ENCODE peak calls at places on chromosome 12, in eight cellular contexts. S is skeletal muscle cell, U is T follicular helper cell, H is Calu3, P is aorta, B is pancreas, N is sigmoid colon, X is SW480. R is an unnamed sample.
A peak's percentile ranks its signal among the peaks of the same experiment; 100 is the strongest.

GRCh38 chr12:116915326-116915725 is 4.6 kb downstream of the FBXW8 start:
- DNase-seq in P (no peak), U (no peak), N (no peak), X (no peak), S (no peak), B (no peak), H (no peak), R (no peak)

GRCh38 chr12:122081108-122081696 is 2.6 kb downstream of the MLXIP start:
- DNase-seq in B (no peak), X (no peak), U (no peak), N (no peak), P (peak; percentile 33), H (no peak), S (no peak), R (no peak)

GRCh38 chr12:24617471-24617870 is 331.4 kb downstream of the BCAT1 start:
- DNase-seq in U (no peak), B (no peak), P (no peak), S (peak; percentile 65), H (no peak), X (no peak), N (no peak), R (no peak)

GRCh38 chr12:118164798-118165486 is 29.0 kb downstream of the PEBP1 start:
- DNase-seq in P (no peak), U (no peak), H (peak; percentile 50), S (no peak), X (peak; percentile 23), N (no peak), B (no peak), R (no peak)

GRCh38 chr12:26195641-26196423 is 459 bp downstream of the SSPN start:
- DNase-seq in N (peak; percentile 81), P (peak; percentile 88), S (no peak), H (peak; percentile 30), B (peak; percentile 79), U (no peak), X (peak; percentile 76), R (peak; percentile 57)

GRCh38 chr12:69555461-69555860 is 29.8 kb upstream of the CCT2 start:
- DNase-seq in H (no peak), U (no peak), N (no peak), B (no peak), P (no peak), S (peak; percentile 63), X (peak; percentile 19), R (no peak)

GRCh38 chr12:23488130-23488529 is 461.3 kb downstream of the SOX5 start:
- DNase-seq in B (no peak), U (no peak), P (no peak), X (no peak), S (no peak), N (no peak), H (no peak), R (no peak)

GRCh38 chr12:121765573-121765972 is 27.9 kb downstream of the RHOF start:
- DNase-seq in S (peak; percentile 82), X (peak; percentile 76), P (no peak), U (no peak), H (no peak), N (no peak), B (no peak), R (no peak)

GRCh38 chr12:92696240-92696639 is 6.5 kb upstream of the PLEKHG7 start:
- DNase-seq in B (no peak), P (no peak), H (no peak), N (no peak), U (no peak), X (no peak), S (peak; percentile 45), R (peak; percentile 39)

GRCh38 chr12:100468126-100468525 is 5.5 kb upstream of the NR1H4 start:
- DNase-seq in B (no peak), U (no peak), S (no peak), X (no peak), H (no peak), N (no peak), P (no peak), R (no peak)

GRCh38 chr12:2842948-2843347 is 8.1 kb upstream of the NRIP2 start:
- DNase-seq in U (no peak), B (no peak), X (no peak), H (no peak), P (no peak), N (no peak), S (no peak), R (no peak)

GRCh38 chr12:39503445-39503844 is 60.5 kb upstream of the KIF21A start:
- DNase-seq in N (no peak), X (peak; percentile 2), P (no peak), B (no peak), S (peak; percentile 14), U (no peak), H (no peak), R (no peak)

GRCh38 chr12:108846320-108846719 is 11.1 kb downstream of the SSH1 start:
- DNase-seq in X (no peak), N (peak; percentile 84), B (no peak), P (no peak), U (no peak), H (no peak), S (no peak), R (peak; percentile 88)

GRCh38 chr12:104722541-104723534 is 235.3 kb downstream of the SLC41A2 start:
- DNase-seq in N (no peak), B (no peak), X (no peak), S (no peak), H (no peak), U (no peak), P (peak; percentile 64), R (no peak)

GRCh38 chr12:92601680-92602079 is 101.1 kb upstream of the PLEKHG7 start:
- DNase-seq in X (no peak), P (no peak), H (no peak), U (no peak), S (no peak), B (no peak), N (no peak), R (no peak)

GRCh38 chr12:77894548-77894947 is 63.9 kb downstream of the NAV3 start:
- DNase-seq in X (no peak), B (no peak), U (no peak), H (no peak), P (no peak), N (no peak), S (no peak), R (no peak)

GRCh38 chr12:104499668-104500328 is 43.0 kb downstream of the CHST11 start:
- DNase-seq in X (no peak), U (no peak), H (no peak), P (no peak), S (no peak), N (no peak), B (no peak), R (no peak)

GRCh38 chr12:91811481-91812287 is 334.0 kb downstream of the BTG1 start:
- DNase-seq in S (peak; percentile 20), N (peak; percentile 80), B (peak; percentile 45), U (peak; percentile 55), X (peak; percentile 55), H (peak; percentile 82), P (peak; percentile 88), R (peak; percentile 53)

GRCh38 chr12:25416516-25416915 is 136.6 kb downstream of the LMNTD1 start:
- DNase-seq in B (no peak), S (no peak), N (no peak), X (no peak), U (no peak), H (no peak), P (no peak), R (no peak)

GRCh38 chr12:53046655-53047220 is 3.1 kb upstream of the TNS2 start:
- DNase-seq in H (peak; percentile 55), B (peak; percentile 94), X (peak; percentile 90), U (peak; percentile 16), P (peak; percentile 96), N (peak; percentile 97), S (peak; percentile 79), R (peak; percentile 64)

GRCh38 chr12:52608161-52608560 is 6.9 kb upstream of the KRT72 start:
- DNase-seq in P (no peak), S (no peak), H (no peak), X (no peak), B (no peak), N (no peak), U (no peak), R (no peak)

GRCh38 chr12:132052191-132052932 is 91.8 kb downstream of the DDX51 start:
- DNase-seq in S (no peak), X (no peak), B (no peak), H (no peak), P (peak; percentile 63), U (no peak), N (no peak), R (no peak)

GRCh38 chr12:124995200-124995961 is 1.9 kb downstream of the BRI3BP start:
- DNase-seq in S (no peak), H (peak; percentile 34), B (no peak), P (no peak), X (no peak), U (no peak), N (no peak), R (no peak)

GRCh38 chr12:110282956-110283817 is 2.1 kb downstream of the ATP2A2 start:
- DNase-seq in H (no peak), N (no peak), S (no peak), X (peak; percentile 17), U (no peak), B (no peak), P (no peak), R (no peak)

GRCh38 chr12:56898938-56899337 is 35.3 kb downstream of the SDR9C7 start:
- DNase-seq in B (no peak), H (no peak), X (no peak), P (no peak), N (no peak), U (no peak), S (no peak), R (no peak)

GRCh38 chr12:49503674-49504180 is 35.1 kb upstream of the KCNH3 start:
- DNase-seq in S (no peak), P (no peak), B (no peak), X (no peak), N (no peak), H (peak; percentile 64), U (no peak), R (peak; percentile 53)

GRCh38 chr12:22514875-22515274 is 29.5 kb downstream of the C2CD5 start:
- DNase-seq in X (no peak), N (no peak), H (no peak), S (no peak), P (no peak), B (no peak), U (no peak), R (no peak)

GRCh38 chr12:46884362-46884761 is 58.6 kb upstream of the SLC38A4 start:
- DNase-seq in B (no peak), N (no peak), S (no peak), P (no peak), U (no peak), X (no peak), H (no peak), R (no peak)

GRCh38 chr12:64826234-64826633 is 1.8 kb downstream of the TBC1D30 start:
- DNase-seq in B (no peak), N (no peak), P (peak; percentile 89), S (no peak), X (peak; percentile 44), U (no peak), H (peak; percentile 55), R (no peak)

GRCh38 chr12:123089631-123090353 is 61.1 kb downstream of the PITPNM2 start:
- DNase-seq in P (no peak), S (peak; percentile 93), U (no peak), B (no peak), H (peak; percentile 61), X (peak; percentile 93), N (no peak), R (no peak)

GRCh38 chr12:12983420-12984035 is 16.5 kb downstream of the HEBP1 start:
- DNase-seq in P (no peak), U (no peak), B (no peak), N (no peak), S (no peak), H (peak; percentile 32), X (peak; percentile 68), R (no peak)

GRCh38 chr12:58395470-58395869 is 454.1 kb downstream of the ATP23 start:
- DNase-seq in N (no peak), X (peak; percentile 79), S (peak; percentile 18), P (no peak), B (no peak), H (peak; percentile 30), U (no peak), R (no peak)

GRCh38 chr12:104163631-104164030 is 25.6 kb upstream of the NFYB start:
- DNase-seq in B (no peak), U (no peak), N (no peak), X (no peak), H (no peak), P (no peak), S (no peak), R (no peak)

GRCh38 chr12:92661269-92661668 is 41.5 kb upstream of the PLEKHG7 start:
- DNase-seq in B (no peak), P (no peak), N (no peak), S (no peak), U (no peak), X (no peak), H (no peak), R (no peak)

R was measured in NCI-H446.